ENCODE peak calls at places on chromosome 10, in nine cellular contexts. S is transverse colon, Q is GM23338, P is SK-N-SH, R is HepG2, H is GM12878, G is upper lobe of left lung, C is spleen, Y is HCT116. B is an unnamed sample. For H3K4me1, the result is how much of the 10 kb centered on the place peaks cover.

GRCh38 chr10:16184911-16185310 is 251.9 kb upstream of the PTER start:
- DNase-seq in S (no peak), Q (no peak), P (no peak), R (no peak), H (no peak), G (no peak), C (no peak), Y (no peak), B (no peak)

GRCh38 chr10:78328592-78329404 is 295.1 kb downstream of the RPS24 start:
- DNase-seq in S (no peak), Q (no peak), P (no peak), R (no peak), H (no peak), G (no peak), C (no peak), Y (no peak), B (peak)

GRCh38 chr10:84214612-84215235 is 10.6 kb downstream of the LRIT2 start:
- DNase-seq in S (peak), Q (peak), P (peak), R (peak), H (no peak), G (no peak), C (no peak), Y (peak), B (no peak)

GRCh38 chr10:94193466-94193924 is 169.2 kb downstream of the NOC3L start:
- DNase-seq in S (no peak), Q (peak), P (no peak), R (no peak), H (no peak), G (no peak), C (no peak), Y (no peak), B (no peak)

GRCh38 chr10:102334106-102334505 is 61.4 kb upstream of the NFKB2 start:
- DNase-seq in S (no peak), Q (no peak), P (peak), R (no peak), H (no peak), G (peak), C (no peak), Y (no peak), B (no peak)

GRCh38 chr10:113681533-113682470 is 2.1 kb downstream of the CASP7 start:
- DNase-seq in S (no peak), Q (no peak), P (no peak), R (no peak), H (peak), G (no peak), C (no peak), Y (no peak), B (no peak)

GRCh38 chr10:24132741-24133140 is 76.2 kb upstream of the KIAA1217 start:
- DNase-seq in S (no peak), Q (no peak), P (no peak), R (no peak), H (no peak), G (no peak), C (no peak), Y (no peak), B (no peak)

GRCh38 chr10:89648074-89648473 is 3.0 kb upstream of the PANK1 start:
- DNase-seq in S (no peak), Q (no peak), P (no peak), R (no peak), H (no peak), G (no peak), C (no peak), Y (no peak), B (no peak)

GRCh38 chr10:944034-944831 is 12.7 kb upstream of the LARP4B start:
- DNase-seq in S (peak), Q (no peak), P (no peak), R (no peak), H (no peak), G (peak), C (peak), Y (no peak), B (no peak)

GRCh38 chr10:50552771-50553535 is 70.8 kb downstream of the SGMS1 start:
- DNase-seq in S (peak), Q (peak), P (no peak), R (no peak), H (no peak), G (peak), C (no peak), Y (no peak), B (no peak)

GRCh38 chr10:110460111-110460809 is 37.4 kb upstream of the DUSP5 start:
- DNase-seq in S (peak), Q (no peak), P (peak), R (peak), H (no peak), G (peak), C (peak), Y (no peak), B (no peak)

GRCh38 chr10:106771132-106771531 is 393.4 kb downstream of the SORCS1 start:
- DNase-seq in S (no peak), Q (no peak), P (no peak), R (no peak), H (no peak), G (no peak), C (no peak), Y (no peak), B (no peak)

GRCh38 chr10:26821699-26822542 is 38.8 kb downstream of the ABI1 start:
- DNase-seq in S (no peak), Q (no peak), P (no peak), R (no peak), H (no peak), G (no peak), C (no peak), Y (no peak), B (peak)

GRCh38 chr10:123266981-123267380 is 112.8 kb downstream of the BUB3 start:
- DNase-seq in S (no peak), Q (no peak), P (no peak), R (no peak), H (no peak), G (no peak), C (no peak), Y (no peak), B (no peak)

GRCh38 chr10:80459047-80459865 is 5.1 kb downstream of the TSPAN14 start:
- DNase-seq in S (peak), Q (peak), P (peak), R (no peak), H (peak), G (peak), C (peak), Y (no peak), B (peak)

GRCh38 chr10:120794390-120794789 is 56.8 kb upstream of the WDR11 start:
- DNase-seq in S (no peak), Q (no peak), P (no peak), R (no peak), H (no peak), G (no peak), C (no peak), Y (no peak), B (no peak)

GRCh38 chr10:101566333-101567164 is 21.5 kb downstream of the POLL start:
- DNase-seq in S (no peak), Q (peak), P (peak), R (no peak), H (no peak), G (no peak), C (no peak), Y (no peak), B (no peak)

GRCh38 chr10:6953131-6953834 is 373.2 kb upstream of the PRKCQ start:
- DNase-seq in S (no peak), Q (no peak), P (no peak), R (no peak), H (no peak), G (no peak), C (no peak), Y (no peak), B (no peak)

GRCh38 chr10:79224263-79224949 is 122.9 kb upstream of the PPIF start:
- DNase-seq in S (no peak), Q (no peak), P (no peak), R (no peak), H (no peak), G (no peak), C (no peak), Y (no peak), B (no peak)

GRCh38 chr10:69045441-69046300 is 42.2 kb upstream of the SRGN start:
- DNase-seq in S (no peak), Q (no peak), P (no peak), R (no peak), H (peak), G (no peak), C (no peak), Y (no peak), B (no peak)

GRCh38 chr10:131400518-131400917 is 89.0 kb upstream of the TCERG1L start:
- DNase-seq in S (no peak), Q (no peak), P (no peak), R (no peak), H (no peak), G (no peak), C (peak), Y (no peak), B (no peak)

GRCh38 chr10:34049469-34049868 is 715.0 kb upstream of the NRP1 start:
- DNase-seq in S (no peak), Q (no peak), P (no peak), R (no peak), H (no peak), G (no peak), C (no peak), Y (no peak), B (no peak)

GRCh38 chr10:59538623-59539022 is 171.0 kb downstream of the SLC16A9 start:
- DNase-seq in S (no peak), Q (no peak), P (no peak), R (no peak), H (no peak), G (no peak), C (no peak), Y (no peak), B (no peak)

GRCh38 chr10:121362026-121362425 is 236.2 kb downstream of the FGFR2 start:
- DNase-seq in S (no peak), Q (no peak), P (no peak), R (no peak), H (no peak), G (peak), C (no peak), Y (no peak), B (peak)

GRCh38 chr10:114905450-114905849 is 32.5 kb upstream of the TRUB1 start:
- DNase-seq in S (no peak), Q (no peak), P (no peak), R (peak), H (no peak), G (no peak), C (no peak), Y (peak), B (no peak)

GRCh38 chr10:133279266-133279960 is 2.7 kb upstream of the ADAM8 start:
- DNase-seq in S (no peak), Q (no peak), P (no peak), R (no peak), H (no peak), G (no peak), C (peak), Y (no peak), B (no peak)
- H3K4me1 ChIP-seq in S (under half), Q (under half), P (under half), R (under half), H (under half), G (under half), C (half or more), Y (under half), B (under half)

DNA sequence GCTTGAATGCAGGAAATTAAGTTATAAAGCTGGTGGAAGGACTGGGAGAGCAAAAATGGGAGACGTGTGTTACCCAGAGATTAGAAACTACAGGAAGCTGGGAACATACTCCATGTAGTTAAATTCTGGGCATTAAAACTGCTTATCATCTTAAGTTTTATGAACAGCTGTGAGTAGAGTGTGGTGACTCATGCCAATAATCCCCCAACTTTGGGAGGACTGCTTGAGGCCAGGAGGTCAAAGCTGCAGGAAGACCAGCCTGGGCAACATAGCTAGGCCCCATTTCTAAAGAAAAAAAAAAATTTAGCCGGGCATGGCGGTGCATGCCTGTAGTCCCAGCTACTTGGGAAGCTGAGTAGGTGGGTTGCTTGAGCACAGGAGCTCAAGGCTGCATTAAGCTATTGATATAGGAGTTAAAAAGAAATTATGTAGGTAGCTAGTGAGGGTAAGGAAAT is 56.2 kb upstream of the SEPHS1 start:
- DNase-seq in S (no peak), Q (no peak), P (no peak), R (no peak), H (no peak), G (no peak), C (no peak), Y (no peak), B (no peak)
- TF ChIP-seq POLR2AphosphoS5 in S (no peak), Q (no peak), P (no peak), R (no peak), H (no peak), G (no peak), C (no peak), Y (no peak), B (no peak)

DNA sequence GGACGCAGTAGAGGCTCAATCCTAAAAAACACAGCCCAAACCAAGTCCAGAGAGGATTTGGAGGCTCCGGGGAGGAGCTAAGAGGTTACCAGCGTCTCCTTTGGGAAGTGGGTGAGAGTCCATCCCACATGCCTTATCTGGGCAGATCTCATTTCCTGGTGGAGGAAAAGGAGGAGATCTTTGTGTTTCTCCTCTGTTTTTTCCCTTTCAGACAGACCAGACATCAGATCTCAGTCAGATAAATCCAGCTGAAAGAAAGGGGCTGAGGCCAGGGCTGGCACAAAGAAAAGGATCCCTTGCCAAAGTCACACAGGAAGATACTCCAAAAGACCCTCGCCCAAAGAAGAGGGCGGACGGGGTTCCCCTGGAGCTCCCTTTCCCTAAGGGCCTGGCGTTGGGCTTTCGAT is 58.3 kb upstream of the COMTD1 start:
- DNase-seq in S (no peak), Q (no peak), P (peak), R (no peak), H (no peak), G (no peak), C (no peak), Y (no peak), B (no peak)
- H3K4me3 ChIP-seq in S (no peak), Q (peak), P (no peak), R (peak), H (no peak), G (peak), C (no peak), Y (no peak), B (peak)

GRCh38 chr10:71751515-71752224 is 21.6 kb downstream of the VSIR start:
- DNase-seq in S (no peak), Q (no peak), P (no peak), R (no peak), H (no peak), G (no peak), C (peak), Y (no peak), B (no peak)
- H3K4me1 ChIP-seq in S (under half), Q (under half), P (under half), R (half or more), H (half or more), G (half or more), C (half or more), Y (under half), B (under half)

DNA sequence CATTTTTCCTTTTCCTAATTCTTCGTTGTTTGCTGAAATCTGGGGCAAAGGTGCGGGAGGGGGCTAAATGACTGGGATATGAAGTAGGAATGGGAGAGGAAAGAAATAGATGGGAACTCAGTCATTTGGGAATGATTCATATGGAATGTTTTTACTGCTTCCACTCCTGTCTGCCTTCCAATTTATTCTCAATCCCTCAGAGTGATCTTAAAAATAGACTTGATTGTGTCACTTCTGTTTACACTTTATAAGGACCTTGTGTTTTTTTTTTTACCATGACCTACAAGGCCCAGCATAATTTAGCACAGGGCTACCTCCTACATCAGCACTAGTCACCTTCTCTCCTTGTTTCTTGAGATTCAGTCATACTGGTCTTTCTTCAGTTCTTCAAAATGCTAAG is 97.9 kb downstream of the PTEN start:
- DNase-seq in S (no peak), Q (no peak), P (no peak), R (no peak), H (no peak), G (no peak), C (no peak), Y (no peak), B (no peak)
- TF ChIP-seq POLR2AphosphoS5 in S (no peak), Q (no peak), P (no peak), R (no peak), H (no peak), G (no peak), C (no peak), Y (no peak), B (peak)

DNA sequence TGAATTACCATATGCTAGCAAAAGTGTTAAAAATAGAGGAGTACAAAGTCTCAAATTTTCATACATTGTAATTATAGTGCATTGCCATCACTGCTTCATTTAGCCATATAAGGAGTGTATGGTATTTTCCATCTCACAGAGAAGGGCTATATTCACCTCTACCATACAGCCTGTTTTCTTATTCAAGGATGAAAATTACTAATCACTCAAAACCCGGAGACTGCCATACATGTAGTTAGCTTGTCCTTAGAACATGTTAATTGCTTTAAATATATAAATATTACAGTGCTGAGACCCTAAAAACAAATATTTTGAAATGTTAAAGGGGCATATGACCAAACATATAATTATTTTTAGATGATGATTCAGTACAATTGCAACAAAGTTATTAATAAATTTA is 49.4 kb downstream of the CPEB3 start:
- DNase-seq in S (no peak), Q (no peak), P (no peak), R (no peak), H (no peak), G (no peak), C (no peak), Y (no peak), B (no peak)
- H3K4me3 ChIP-seq in S (peak), Q (peak), P (no peak), R (peak), H (peak), G (peak), C (peak), Y (no peak), B (no peak)

GRCh38 chr10:14653271-14654161 is 121.2 kb downstream of the FAM107B start:
- DNase-seq in S (no peak), Q (peak), P (peak), R (no peak), H (no peak), G (peak), C (no peak), Y (no peak), B (peak)

GRCh38 chr10:14649739-14650138 is 125.0 kb downstream of the FAM107B start:
- DNase-seq in S (no peak), Q (no peak), P (no peak), R (no peak), H (no peak), G (no peak), C (no peak), Y (no peak), B (no peak)

GRCh38 chr10:14652816-14653215 is 121.9 kb downstream of the FAM107B start:
- DNase-seq in S (no peak), Q (no peak), P (no peak), R (no peak), H (no peak), G (no peak), C (no peak), Y (no peak), B (no peak)

GRCh38 chr10:14654821-14655382 is 119.8 kb downstream of the FAM107B start:
- DNase-seq in S (no peak), Q (no peak), P (no peak), R (no peak), H (no peak), G (no peak), C (no peak), Y (no peak), B (no peak)

DNA sequence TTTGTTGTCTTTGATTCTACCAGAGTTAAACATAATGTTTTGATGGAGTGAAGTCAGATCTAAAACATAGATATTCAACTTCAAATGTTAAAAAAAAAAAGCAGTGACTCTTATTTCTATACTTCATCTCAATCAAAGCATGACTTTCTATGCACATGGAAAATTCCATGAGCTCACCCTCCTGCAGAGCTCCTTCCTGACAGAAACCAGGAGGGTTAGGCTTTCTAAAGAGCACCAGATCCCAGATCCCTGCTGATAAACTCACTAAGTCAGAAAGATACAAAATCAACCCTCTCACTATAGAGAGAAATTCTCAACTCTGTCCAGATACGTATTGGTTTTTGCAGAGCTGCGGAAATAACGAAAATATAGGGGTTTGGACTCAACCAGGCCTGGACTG is 122.6 kb downstream of the FAM107B start:
- DNase-seq in S (no peak), Q (no peak), P (peak), R (no peak), H (no peak), G (no peak), C (no peak), Y (no peak), B (no peak)
- H3K4me1 ChIP-seq in S (under half), Q (under half), P (under half), R (under half), H (under half), G (under half), C (half or more), Y (under half), B (under half)

B was measured in prostate gland.